ENCODE peak calls at places on chromosome 12, in five cellular contexts. One of them, this sample, is unnamed.

GRCh38 chr12:16135323-16135722 is 142.2 kb downstream of the SLC15A5 start:
- DNase-seq in K562: no peak
- DNase-seq in SK-N-SH: no peak
- DNase-seq in HepG2: peak; percentile 4
- DNase-seq in GM12878: no peak
- DNase-seq in this sample: no peak

GRCh38 chr12:52584156-52584682 is 10.6 kb upstream of the KRT74 start:
- DNase-seq in K562: no peak
- DNase-seq in SK-N-SH: no peak
- DNase-seq in HepG2: no peak
- DNase-seq in GM12878: no peak
- DNase-seq in this sample: no peak

GRCh38 chr12:6074979-6075585 is 49.4 kb downstream of the VWF start:
- DNase-seq in K562: no peak
- DNase-seq in SK-N-SH: no peak
- DNase-seq in HepG2: no peak
- DNase-seq in GM12878: no peak
- DNase-seq in this sample: no peak

GRCh38 chr12:112527082-112527481 is 108.3 kb downstream of the PTPN11 start:
- DNase-seq in K562: no peak
- DNase-seq in SK-N-SH: no peak
- DNase-seq in HepG2: no peak
- DNase-seq in GM12878: no peak
- DNase-seq in this sample: no peak

GRCh38 chr12:132464820-132465219 is 25.1 kb upstream of the FBRSL1 start:
- DNase-seq in K562: no peak
- DNase-seq in SK-N-SH: no peak
- DNase-seq in HepG2: no peak
- DNase-seq in GM12878: no peak
- DNase-seq in this sample: no peak

GRCh38 chr12:31832740-31833540 is 104.1 kb upstream of the AMN1 start:
- DNase-seq in K562: peak; percentile 58
- DNase-seq in SK-N-SH: no peak
- DNase-seq in HepG2: no peak
- DNase-seq in GM12878: peak; percentile 73
- DNase-seq in this sample: no peak

GRCh38 chr12:20220339-20220738 is 148.0 kb upstream of the PDE3A start:
- DNase-seq in K562: no peak
- DNase-seq in SK-N-SH: no peak
- DNase-seq in HepG2: no peak
- DNase-seq in GM12878: peak; percentile 5
- DNase-seq in this sample: no peak

GRCh38 chr12:20189767-20190166 is 178.6 kb upstream of the PDE3A start:
- DNase-seq in K562: no peak
- DNase-seq in SK-N-SH: peak; percentile 10
- DNase-seq in HepG2: no peak
- DNase-seq in GM12878: no peak
- DNase-seq in this sample: no peak

GRCh38 chr12:27226319-27226984 is 17.6 kb upstream of the STK38L start:
- DNase-seq in K562: no peak
- DNase-seq in SK-N-SH: no peak
- DNase-seq in HepG2: peak; percentile 15
- DNase-seq in GM12878: no peak
- DNase-seq in this sample: no peak

GRCh38 chr12:132143328-132144071 is 619 bp downstream of the DDX51 start:
- DNase-seq in K562: peak; percentile 24
- DNase-seq in SK-N-SH: peak; percentile 62
- DNase-seq in HepG2: no peak
- DNase-seq in GM12878: no peak
- DNase-seq in this sample: no peak

GRCh38 chr12:25648460-25648859 is 95.4 kb upstream of the LMNTD1 start:
- DNase-seq in K562: no peak
- DNase-seq in SK-N-SH: peak; percentile 57
- DNase-seq in HepG2: no peak
- DNase-seq in GM12878: no peak
- DNase-seq in this sample: peak; percentile 25

GRCh38 chr12:124928095-124928911 is 13.9 kb upstream of the UBC start:
- DNase-seq in K562: no peak
- DNase-seq in SK-N-SH: no peak
- DNase-seq in HepG2: no peak
- DNase-seq in GM12878: no peak
- DNase-seq in this sample: no peak

GRCh38 chr12:11793896-11794295 is 144.4 kb downstream of the ETV6 start:
- DNase-seq in K562: no peak
- DNase-seq in SK-N-SH: no peak
- DNase-seq in HepG2: no peak
- DNase-seq in GM12878: no peak
- DNase-seq in this sample: no peak

GRCh38 chr12:74119811-74120362 is 417.7 kb upstream of the ATXN7L3B start:
- DNase-seq in K562: no peak
- DNase-seq in SK-N-SH: no peak
- DNase-seq in HepG2: no peak
- DNase-seq in GM12878: no peak
- DNase-seq in this sample: no peak

GRCh38 chr12:5808956-5809355 is 136.1 kb downstream of the ANO2 start:
- DNase-seq in K562: no peak
- DNase-seq in SK-N-SH: no peak
- DNase-seq in HepG2: no peak
- DNase-seq in GM12878: no peak
- DNase-seq in this sample: no peak

GRCh38 chr12:5407457-5407856 is 24.5 kb upstream of the NTF3 start:
- DNase-seq in K562: no peak
- DNase-seq in SK-N-SH: no peak
- DNase-seq in HepG2: no peak
- DNase-seq in GM12878: no peak
- DNase-seq in this sample: no peak

GRCh38 chr12:46371718-46372130 is 849 bp downstream of the SLC38A2 start:
- DNase-seq in K562: peak; percentile 59
- DNase-seq in SK-N-SH: peak; percentile 77
- DNase-seq in HepG2: no peak
- DNase-seq in GM12878: no peak
- DNase-seq in this sample: no peak

GRCh38 chr12:104060791-104061190 is 3.5 kb upstream of the HCFC2 start:
- DNase-seq in K562: no peak
- DNase-seq in SK-N-SH: no peak
- DNase-seq in HepG2: no peak
- DNase-seq in GM12878: no peak
- DNase-seq in this sample: no peak

GRCh38 chr12:45216983-45217485 is 1.1 kb downstream of the ANO6 start:
- DNase-seq in K562: no peak
- DNase-seq in SK-N-SH: peak; percentile 65
- DNase-seq in HepG2: no peak
- DNase-seq in GM12878: no peak
- DNase-seq in this sample: no peak

GRCh38 chr12:74689071-74689655 is 151.5 kb downstream of the ATXN7L3B start:
- DNase-seq in K562: peak; percentile 29
- DNase-seq in SK-N-SH: peak; percentile 5
- DNase-seq in HepG2: peak; percentile 20
- DNase-seq in GM12878: no peak
- DNase-seq in this sample: no peak

GRCh38 chr12:111157486-111157885 is 211.4 kb downstream of the PHETA1 start:
- DNase-seq in K562: no peak
- DNase-seq in SK-N-SH: no peak
- DNase-seq in HepG2: no peak
- DNase-seq in GM12878: no peak
- DNase-seq in this sample: no peak

GRCh38 chr12:19223695-19224094 is 94.2 kb downstream of the PLEKHA5 start:
- DNase-seq in K562: no peak
- DNase-seq in SK-N-SH: no peak
- DNase-seq in HepG2: no peak
- DNase-seq in GM12878: no peak
- DNase-seq in this sample: no peak

GRCh38 chr12:76299536-76300296 is 48.5 kb downstream of the BBS10 start:
- DNase-seq in K562: no peak
- DNase-seq in SK-N-SH: no peak
- DNase-seq in HepG2: peak; percentile 17
- DNase-seq in GM12878: no peak
- DNase-seq in this sample: no peak

GRCh38 chr12:20508362-20508761 is 140.0 kb downstream of the PDE3A start:
- DNase-seq in K562: no peak
- DNase-seq in SK-N-SH: no peak
- DNase-seq in HepG2: no peak
- DNase-seq in GM12878: no peak
- DNase-seq in this sample: no peak

GRCh38 chr12:11059784-11060183 is 2.3 kb downstream of the TAS2R46 start:
- DNase-seq in K562: no peak
- DNase-seq in SK-N-SH: no peak
- DNase-seq in HepG2: no peak
- DNase-seq in GM12878: no peak
- DNase-seq in this sample: no peak

GRCh38 chr12:64476844-64477243 is 24.9 kb downstream of the TBK1 start:
- DNase-seq in K562: no peak
- DNase-seq in SK-N-SH: no peak
- DNase-seq in HepG2: no peak
- DNase-seq in GM12878: no peak
- DNase-seq in this sample: no peak

GRCh38 chr12:64475518-64475917 is 23.6 kb downstream of the TBK1 start:
- DNase-seq in K562: no peak
- DNase-seq in SK-N-SH: no peak
- DNase-seq in HepG2: no peak
- DNase-seq in GM12878: no peak
- DNase-seq in this sample: no peak

GRCh38 chr12:64470507-64470906 is 18.6 kb downstream of the TBK1 start:
- DNase-seq in K562: no peak
- DNase-seq in SK-N-SH: no peak
- DNase-seq in HepG2: no peak
- DNase-seq in GM12878: no peak
- DNase-seq in this sample: no peak

GRCh38 chr12:64469455-64470142 is 17.7 kb downstream of the TBK1 start:
- DNase-seq in K562: no peak
- DNase-seq in SK-N-SH: no peak
- DNase-seq in HepG2: no peak
- DNase-seq in GM12878: no peak
- DNase-seq in this sample: no peak

GRCh38 chr12:64473176-64473575 is 21.3 kb downstream of the TBK1 start:
- DNase-seq in K562: no peak
- DNase-seq in SK-N-SH: no peak
- DNase-seq in HepG2: no peak
- DNase-seq in GM12878: no peak
- DNase-seq in this sample: no peak
- TF ChIP-seq GABPA in K562: no peak
- TF ChIP-seq GABPA in SK-N-SH: no peak
- TF ChIP-seq GABPA in HepG2: no peak
- TF ChIP-seq GABPA in GM12878: no peak
- TF ChIP-seq GABPA in this sample: no peak

DNA sequence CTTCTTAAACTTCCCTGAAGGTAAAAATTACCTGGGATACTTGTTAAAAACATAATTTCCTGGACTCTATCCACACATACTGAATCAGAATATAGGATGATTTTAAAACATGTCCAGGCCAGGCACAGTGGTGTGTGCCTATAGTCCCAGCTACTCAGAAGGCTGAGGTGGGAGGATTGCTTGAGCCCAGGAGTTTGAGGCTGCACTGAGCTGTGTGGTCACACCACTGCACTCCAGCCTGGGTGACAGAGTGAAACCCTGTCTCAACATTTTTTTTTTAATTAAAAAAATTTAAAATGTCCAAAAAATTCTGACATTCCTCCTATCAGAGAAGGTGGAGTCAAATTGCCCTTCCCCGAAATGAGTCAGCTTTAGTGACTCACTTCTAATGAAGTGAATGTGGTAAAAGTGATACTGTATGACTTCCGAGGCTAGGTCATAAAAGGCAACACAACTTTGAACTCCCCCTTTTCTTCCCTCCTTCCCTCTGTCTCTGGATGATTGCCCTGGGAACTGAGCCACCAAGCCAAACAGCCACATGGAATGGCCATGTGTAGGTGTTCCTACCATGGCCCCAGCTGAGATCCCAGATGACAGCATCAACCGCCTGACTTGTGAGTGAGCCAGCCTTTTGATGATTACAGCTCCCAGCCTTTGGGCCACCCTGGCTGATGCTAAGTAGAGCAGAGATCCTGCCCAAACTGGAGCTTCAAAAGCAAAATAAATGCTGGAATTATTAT is 36.3 kb downstream of the LIMA1 start:
- DNase-seq in K562: peak; percentile 92
- DNase-seq in SK-N-SH: no peak
- DNase-seq in HepG2: peak; percentile 59
- DNase-seq in GM12878: peak; percentile 62
- DNase-seq in this sample: no peak
- TF ChIP-seq CHD2 in K562: no peak
- TF ChIP-seq CHD2 in SK-N-SH: no peak
- TF ChIP-seq CHD2 in HepG2: no peak
- TF ChIP-seq CHD2 in GM12878: peak; percentile 39
- TF ChIP-seq CHD2 in this sample: no peak

GRCh38 chr12:32891956-32892355 is 4.6 kb downstream of the PKP2 start:
- DNase-seq in K562: no peak
- DNase-seq in SK-N-SH: no peak
- DNase-seq in HepG2: peak; percentile 75
- DNase-seq in GM12878: no peak
- DNase-seq in this sample: no peak
- TF ChIP-seq GABPA in K562: no peak
- TF ChIP-seq GABPA in SK-N-SH: no peak
- TF ChIP-seq GABPA in HepG2: no peak
- TF ChIP-seq GABPA in GM12878: no peak
- TF ChIP-seq GABPA in this sample: no peak

GRCh38 chr12:56629459-56630179 is 507 bp downstream of the BAZ2A start:
- DNase-seq in K562: peak; percentile 45
- DNase-seq in SK-N-SH: peak; percentile 67
- DNase-seq in HepG2: no peak
- DNase-seq in GM12878: no peak
- DNase-seq in this sample: no peak
- TF ChIP-seq CHD2 in K562: no peak
- TF ChIP-seq CHD2 in SK-N-SH: peak; percentile 32
- TF ChIP-seq CHD2 in HepG2: no peak
- TF ChIP-seq CHD2 in GM12878: no peak
- TF ChIP-seq CHD2 in this sample: no peak

GRCh38 chr12:93853698-93854478 is 176.7 kb downstream of the CRADD start:
- DNase-seq in K562: no peak
- DNase-seq in SK-N-SH: no peak
- DNase-seq in HepG2: no peak
- DNase-seq in GM12878: no peak
- DNase-seq in this sample: no peak
- TF ChIP-seq GABPA in K562: no peak
- TF ChIP-seq GABPA in SK-N-SH: no peak
- TF ChIP-seq GABPA in HepG2: no peak
- TF ChIP-seq GABPA in GM12878: no peak
- TF ChIP-seq GABPA in this sample: no peak